ENCODE peak calls at places on chromosomes 7 and 10, in eight cellular contexts. M is fibroblast of lung, A is IMR-90, D is HCT116, E is GM12865, C is GM13977, B is mucosa of descending colon, W is thoracic aorta. G is an unnamed sample.

GRCh38 chr7:69708857-69709256 is 110.6 kb downstream of the AUTS2 start:
- DNase-seq in M (peak; percentile 74), A (no peak), D (no peak), E (no peak), C (no peak), B (no peak), W (no peak), G (no peak)

GRCh38 chr7:56083150-56083785 is 9.5 kb downstream of the PHKG1 start:
- DNase-seq in M (no peak), A (no peak), D (no peak), E (no peak), C (no peak), B (no peak), W (no peak), G (no peak)

GRCh38 chr7:43495572-43495971 is 87.3 kb upstream of the STK17A start:
- DNase-seq in M (no peak), A (no peak), D (no peak), E (peak; percentile 67), C (peak; percentile 10), B (no peak), W (no peak), G (no peak)

GRCh38 chr7:143013897-143014296 is 13.0 kb downstream of the OR9A2 start:
- DNase-seq in M (peak; percentile 89), A (peak; percentile 53), D (no peak), E (no peak), C (no peak), B (no peak), W (no peak), G (no peak)

GRCh38 chr7:158651968-158652555 is 52.5 kb downstream of the NCAPG2 start:
- DNase-seq in M (no peak), A (no peak), D (no peak), E (no peak), C (no peak), B (no peak), W (no peak), G (no peak)

GRCh38 chr10:116848912-116849270 is 408 bp upstream of the ENO4 start:
- DNase-seq in M (no peak), A (no peak), D (no peak), E (no peak), C (no peak), B (peak; percentile 38), W (no peak), G (no peak)

GRCh38 chr10:110527731-110528171 is 30.0 kb downstream of the DUSP5 start:
- DNase-seq in M (peak; percentile 74), A (no peak), D (no peak), E (no peak), C (no peak), B (no peak), W (no peak), G (no peak)

GRCh38 chr7:45967591-45968157 is 46.6 kb upstream of the IGFBP3 start:
- DNase-seq in M (no peak), A (no peak), D (no peak), E (no peak), C (no peak), B (no peak), W (no peak), G (no peak)

GRCh38 chr7:102129636-102130370 is 156.9 kb upstream of the SH2B2 start:
- DNase-seq in M (peak; percentile 50), A (no peak), D (no peak), E (no peak), C (no peak), B (no peak), W (no peak), G (no peak)

GRCh38 chr7:105205592-105206211 is 183.0 kb downstream of the SRPK2 start:
- DNase-seq in M (peak; percentile 55), A (no peak), D (no peak), E (no peak), C (no peak), B (no peak), W (no peak), G (no peak)

GRCh38 chr10:108812296-108812695 is 1111.0 kb downstream of the XPNPEP1 start:
- DNase-seq in M (peak; percentile 51), A (no peak), D (no peak), E (no peak), C (no peak), B (no peak), W (no peak), G (no peak)

GRCh38 chr7:1702652-1703051 is 32.6 kb downstream of the ELFN1 start:
- DNase-seq in M (no peak), A (no peak), D (no peak), E (no peak), C (no peak), B (no peak), W (no peak), G (no peak)

GRCh38 chr10:110176122-110176521 is 31.3 kb upstream of the MXI1 start:
- DNase-seq in M (no peak), A (no peak), D (no peak), E (no peak), C (no peak), B (no peak), W (no peak), G (no peak)

GRCh38 chr10:7287377-7287776 is 123.5 kb downstream of the SFMBT2 start:
- DNase-seq in M (no peak), A (no peak), D (no peak), E (no peak), C (no peak), B (no peak), W (no peak), G (no peak)

GRCh38 chr7:137304624-137305235 is 38.8 kb downstream of the PTN start:
- DNase-seq in M (peak; percentile 92), A (peak; percentile 72), D (no peak), E (no peak), C (no peak), B (no peak), W (no peak), G (no peak)

GRCh38 chr10:47406870-47407648 is 23.0 kb upstream of the ZNF488 start:
- DNase-seq in M (peak; percentile 88), A (peak; percentile 73), D (peak; percentile 96), E (no peak), C (no peak), B (no peak), W (no peak), G (no peak)

GRCh38 chr7:20562461-20562860 is 53.0 kb upstream of the ABCB5 start:
- DNase-seq in M (peak; percentile 36), A (no peak), D (no peak), E (no peak), C (no peak), B (no peak), W (no peak), G (no peak)

GRCh38 chr7:111107576-111107975 is 16.6 kb downstream of the LRRN3 start:
- DNase-seq in M (no peak), A (peak; percentile 33), D (no peak), E (no peak), C (no peak), B (no peak), W (no peak), G (no peak)

GRCh38 chr7:111104710-111105109 is 13.8 kb downstream of the LRRN3 start:
- DNase-seq in M (no peak), A (no peak), D (no peak), E (no peak), C (no peak), B (no peak), W (no peak), G (no peak)

GRCh38 chr7:111108526-111108925 is 17.6 kb downstream of the LRRN3 start:
- DNase-seq in M (peak; percentile 54), A (peak; percentile 46), D (no peak), E (no peak), C (no peak), B (no peak), W (no peak), G (no peak)

GRCh38 chr7:111105269-111105668 is 14.3 kb downstream of the LRRN3 start:
- DNase-seq in M (no peak), A (no peak), D (no peak), E (no peak), C (no peak), B (no peak), W (no peak), G (no peak)

DNA sequence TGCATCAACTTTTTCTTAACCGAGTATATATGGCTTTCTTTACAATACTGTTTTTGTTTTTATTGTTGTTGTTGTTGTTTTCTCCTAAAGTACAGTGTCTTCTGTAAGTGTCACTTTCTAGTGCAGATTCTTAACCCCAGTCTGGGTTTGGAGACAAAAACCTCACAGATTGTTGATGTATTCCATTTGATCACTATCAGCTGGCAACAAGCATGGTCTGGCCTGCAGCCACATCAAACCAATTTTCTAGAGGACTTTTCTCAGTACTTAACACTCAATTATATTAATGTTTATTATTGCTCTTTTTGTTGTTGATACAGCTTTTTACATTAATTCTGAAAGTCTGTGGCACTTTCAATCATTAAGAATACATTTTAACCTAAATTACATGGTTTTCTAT is 17.1 kb downstream of the LRRN3 start:
- DNase-seq in M (no peak), A (no peak), D (no peak), E (no peak), C (no peak), B (no peak), W (no peak), G (no peak)
- TF ChIP-seq CTCF in M (no peak), A (no peak), D (no peak), E (no peak), C (no peak), B (no peak), W (no peak), G (no peak)

DNA sequence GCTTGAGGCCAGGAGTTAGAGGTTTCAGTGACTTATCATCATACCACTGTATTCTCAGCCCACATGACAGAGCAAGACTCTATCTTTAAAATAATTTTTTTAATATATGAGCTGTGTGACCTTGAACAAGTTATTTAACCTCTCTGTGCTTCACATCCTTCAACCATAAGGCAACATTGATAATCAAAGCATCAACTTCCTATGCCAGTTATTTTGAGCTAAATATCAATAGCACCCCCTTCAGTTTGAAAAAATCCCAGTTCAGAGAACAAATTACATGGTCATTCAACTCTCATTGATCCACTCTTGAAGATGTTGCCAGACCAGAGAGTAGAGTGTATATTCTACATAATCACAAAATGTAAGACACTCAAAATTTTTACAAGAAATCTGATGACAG is 53.0 kb downstream of the ASNS start:
- DNase-seq in M (no peak), A (no peak), D (peak; percentile 15), E (no peak), C (no peak), B (no peak), W (no peak), G (no peak)
- TF ChIP-seq CTCF in M (no peak), A (no peak), D (peak; percentile 44), E (no peak), C (peak; percentile 9), B (no peak), W (no peak), G (peak; percentile 26)

GRCh38 chr7:2920956-2921708 is 77.0 kb upstream of the GNA12 start:
- DNase-seq in M (no peak), A (no peak), D (no peak), E (no peak), C (no peak), B (no peak), W (no peak), G (no peak)
- TF ChIP-seq CTCF in M (no peak), A (no peak), D (no peak), E (no peak), C (no peak), B (no peak), W (no peak), G (no peak)

DNA sequence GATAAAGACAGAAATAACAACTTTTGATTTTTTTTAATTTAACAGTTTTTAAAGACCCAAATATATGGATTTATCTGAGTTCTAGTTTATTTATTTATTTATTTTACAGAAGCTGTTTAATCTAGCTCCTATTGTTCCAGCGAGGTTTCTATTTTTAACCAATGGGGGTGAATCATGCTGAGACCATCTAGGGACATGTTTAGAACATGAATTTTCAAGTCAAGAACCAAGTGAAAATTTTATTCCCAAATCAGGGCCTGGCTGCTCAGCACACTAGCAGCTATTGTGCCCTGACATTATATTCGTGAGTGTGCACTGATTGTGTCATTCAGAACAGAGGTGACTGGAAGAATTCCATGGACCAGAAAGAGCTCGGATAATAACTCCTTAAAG is 24.6 kb upstream of the MPP7 start:
- DNase-seq in M (peak; percentile 82), A (peak; percentile 65), D (no peak), E (no peak), C (no peak), B (no peak), W (no peak), G (no peak)
- TF ChIP-seq CTCF in M (no peak), A (no peak), D (no peak), E (no peak), C (no peak), B (no peak), W (no peak), G (no peak)